ENCODE peak calls at places on chromosomes 5 and 9, in four cellular contexts. S is ELF-1, F is type B pancreatic cell, B is nephron progenitor cell. Y is an unnamed sample.

GRCh38 chr9:18493361-18494015 is 19.5 kb downstream of the ADAMTSL1 start:
- DNase-seq in F (no peak), B (no peak), S (no peak), Y (no peak)

GRCh38 chr9:35603506-35603985 is 1.5 kb upstream of the TESK1 start:
- DNase-seq in S (no peak), F (no peak), B (no peak), Y (peak; percentile 20)

GRCh38 chr9:124110307-124110915 is 98.8 kb downstream of the LHX2 start:
- DNase-seq in B (peak; percentile 93), F (peak; percentile 84), S (peak; percentile 81), Y (peak; percentile 75)

GRCh38 chr9:131678499-131679111 is 61.3 kb downstream of the RAPGEF1 start:
- DNase-seq in F (no peak), B (no peak), S (peak; percentile 77), Y (peak; percentile 62)

GRCh38 chr5:142540774-142541466 is 145.0 kb downstream of the FGF1 start:
- DNase-seq in F (no peak), S (no peak), B (no peak), Y (no peak)

GRCh38 chr5:53482717-53483638 is 2.5 kb downstream of the FST start:
- DNase-seq in S (peak; percentile 82), B (peak; percentile 65), F (no peak), Y (no peak)

GRCh38 chr9:134693641-134694367 is 52.2 kb downstream of the COL5A1 start:
- DNase-seq in F (no peak), S (no peak), B (no peak), Y (no peak)

GRCh38 chr9:137077758-137078693 is 709 bp downstream of the UAP1L1 start:
- DNase-seq in B (no peak), F (no peak), S (no peak), Y (no peak)

GRCh38 chr5:12175914-12176585 is 271.8 kb upstream of the CTNND2 start:
- DNase-seq in S (no peak), B (no peak), F (no peak), Y (no peak)

GRCh38 chr5:65299841-65300240 is 181.9 kb downstream of the ADAMTS6 start:
- DNase-seq in F (no peak), B (no peak), S (no peak), Y (no peak)

GRCh38 chr9:20872340-20872977 is 159.0 kb downstream of the HACD4 start:
- DNase-seq in S (no peak), B (no peak), F (no peak), Y (no peak)

GRCh38 chr5:170612256-170612656 is 108.4 kb downstream of the KCNIP1 start:
- DNase-seq in S (peak; percentile 93), F (no peak), B (no peak), Y (no peak)

GRCh38 chr9:12816656-12817101 is 41.9 kb downstream of the LURAP1L start:
- DNase-seq in S (no peak), F (no peak), B (no peak), Y (no peak)

GRCh38 chr5:151222769-151223446 is 984 bp downstream of the CCDC69 start:
- DNase-seq in S (no peak), F (no peak), B (peak; percentile 30), Y (no peak)

GRCh38 chr5:167332291-167332690 is 959.2 kb upstream of the WWC1 start:
- DNase-seq in F (no peak), B (no peak), S (no peak), Y (no peak)

GRCh38 chr9:129681924-129682323 is 16.5 kb downstream of the PRRX2 start:
- DNase-seq in F (no peak), B (no peak), S (no peak), Y (no peak)

GRCh38 chr5:75051217-75051751 is 1.1 kb downstream of the GCNT4 start:
- DNase-seq in S (no peak), F (no peak), B (peak; percentile 6), Y (no peak)

GRCh38 chr9:75658301-75658919 is 232.1 kb upstream of the PCSK5 start:
- DNase-seq in S (no peak), B (no peak), F (no peak), Y (no peak)